ENCODE peak calls at places on chromosomes 6 and 20, in four cellular contexts. Q is cardiac fibroblast, N is GM12878, S is sigmoid colon. R is an unnamed sample.

GRCh38 chr6:6591778-6592388 is 3.4 kb downstream of the LY86 start:
- DNase-seq in N (peak; percentile 77), Q (no peak), S (no peak), R (no peak)

GRCh38 chr6:98641929-98642328 is 192.4 kb upstream of the POU3F2 start:
- DNase-seq in S (no peak), Q (no peak), N (no peak), R (no peak)

GRCh38 chr6:129104131-129104530 is 221.2 kb downstream of the LAMA2 start:
- DNase-seq in S (no peak), Q (peak; percentile 92), N (no peak), R (peak; percentile 45)

GRCh38 chr6:144278659-144279314 is 6.3 kb upstream of the UTRN start:
- DNase-seq in S (no peak), Q (no peak), N (no peak), R (no peak)

GRCh38 chr20:1823421-1823892 is 71.8 kb upstream of the SIRPA start:
- DNase-seq in Q (no peak), S (peak; percentile 35), N (no peak), R (no peak)

GRCh38 chr6:113719056-113719455 is 138.1 kb upstream of the MARCKS start:
- DNase-seq in S (no peak), Q (peak; percentile 53), N (no peak), R (no peak)

GRCh38 chr20:2118783-2119182 is 17.2 kb downstream of the STK35 start:
- DNase-seq in N (peak; percentile 20), Q (peak; percentile 43), S (no peak), R (no peak)

GRCh38 chr6:152338335-152339125 is 298.6 kb downstream of the SYNE1 start:
- DNase-seq in S (peak; percentile 75), N (no peak), Q (peak; percentile 59), R (no peak)

GRCh38 chr20:48940170-48940569 is 18.7 kb downstream of the ARFGEF2 start:
- DNase-seq in N (no peak), S (no peak), Q (no peak), R (no peak)

GRCh38 chr6:145540741-145541140 is 194.6 kb downstream of the EPM2A start:
- DNase-seq in S (no peak), N (no peak), Q (no peak), R (no peak)

GRCh38 chr6:31979238-31979898 is 2.5 kb upstream of the C4A start:
- DNase-seq in N (no peak), Q (no peak), S (peak; percentile 46), R (no peak)

GRCh38 chr6:8027965-8028651 is 36.1 kb downstream of the BLOC1S5 start:
- DNase-seq in N (no peak), S (no peak), Q (peak; percentile 70), R (no peak)

GRCh38 chr6:141261016-141261671 is 871.6 kb upstream of the GJE1 start:
- DNase-seq in N (no peak), Q (no peak), S (no peak), R (no peak)

GRCh38 chr6:7467007-7467897 is 74.2 kb upstream of the DSP start:
- DNase-seq in S (no peak), N (no peak), Q (no peak), R (peak; percentile 43)

GRCh38 chr6:116975600-116975999 is 98.6 kb downstream of the RFX6 start:
- DNase-seq in N (no peak), S (no peak), Q (peak; percentile 49), R (no peak)

GRCh38 chr6:165634486-165634885 is 28.6 kb downstream of the PDE10A start:
- DNase-seq in Q (no peak), N (no peak), S (no peak), R (no peak)

GRCh38 chr6:147820520-147820919 is 312.0 kb downstream of the SAMD5 start:
- DNase-seq in Q (no peak), S (no peak), N (no peak), R (no peak)

GRCh38 chr6:30150671-30151395 is 10.2 kb downstream of the TRIM10 start:
- DNase-seq in Q (no peak), N (no peak), S (no peak), R (no peak)

GRCh38 chr20:64146936-64147451 is 17.3 kb upstream of the MYT1 start:
- DNase-seq in N (no peak), Q (no peak), S (peak; percentile 42), R (no peak)

GRCh38 chr20:62447143-62447869 is 20.0 kb upstream of the RBBP8NL start:
- DNase-seq in Q (no peak), S (no peak), N (no peak), R (no peak)

GRCh38 chr6:40807484-40807883 is 220.3 kb upstream of the LRFN2 start:
- DNase-seq in Q (no peak), S (no peak), N (no peak), R (no peak)

GRCh38 chr6:44051516-44051915 is 75.7 kb downstream of the MRPL14 start:
- DNase-seq in S (no peak), Q (peak; percentile 74), N (no peak), R (peak; percentile 62)

GRCh38 chr6:19616022-19616421 is 221.1 kb upstream of the ID4 start:
- DNase-seq in N (no peak), Q (no peak), S (no peak), R (no peak)

GRCh38 chr20:62590301-62591121 is 51.8 kb upstream of the SLCO4A1 start:
- DNase-seq in S (no peak), Q (peak; percentile 83), N (no peak), R (peak; percentile 34)

GRCh38 chr6:34897708-34898107 is 8.7 kb downstream of the ANKS1A start:
- DNase-seq in N (no peak), S (no peak), Q (no peak), R (no peak)

GRCh38 chr6:15358579-15359327 is 112.9 kb downstream of the JARID2 start:
- DNase-seq in Q (no peak), N (peak; percentile 75), S (no peak), R (no peak)

GRCh38 chr20:4795394-4795793 is 73.7 kb downstream of the PRND start:
- DNase-seq in S (no peak), Q (peak; percentile 83), N (no peak), R (peak; percentile 37)

GRCh38 chr6:106613590-106613989 is 15.7 kb downstream of the RTN4IP1 start:
- DNase-seq in N (no peak), S (no peak), Q (no peak), R (no peak)

GRCh38 chr6:30935018-30935417 is 3.0 kb upstream of the SFTA2 start:
- DNase-seq in Q (peak; percentile 28), N (no peak), S (no peak), R (no peak)

GRCh38 chr20:23127506-23128279 is 41.6 kb upstream of the CD93 start:
- DNase-seq in N (no peak), Q (no peak), S (peak; percentile 53), R (no peak)

GRCh38 chr20:14820771-14821170 is 483.4 kb upstream of the FLRT3 start:
- DNase-seq in N (no peak), Q (no peak), S (no peak), R (peak; percentile 100)

GRCh38 chr20:20711413-20711812 is 1.0 kb downstream of the RALGAPA2 start:
- DNase-seq in S (no peak), N (no peak), Q (no peak), R (no peak)

GRCh38 chr6:84065718-84066290 is 32.2 kb downstream of the MRAP2 start:
- DNase-seq in S (no peak), N (no peak), Q (peak; percentile 76), R (no peak)

GRCh38 chr6:142568857-142569597 is 267.2 kb downstream of the ADGRG6 start:
- DNase-seq in N (no peak), Q (peak; percentile 54), S (no peak), R (peak; percentile 62)

GRCh38 chr20:47353697-47354387 is 2.7 kb downstream of the ZMYND8 start:
- DNase-seq in S (no peak), N (no peak), Q (no peak), R (no peak)

GRCh38 chr6:148445116-148445515 is 102.5 kb downstream of the SASH1 start:
- DNase-seq in S (no peak), N (no peak), Q (no peak), R (no peak)

GRCh38 chr6:20640181-20640580 is 105.9 kb downstream of the CDKAL1 start:
- DNase-seq in Q (no peak), N (no peak), S (no peak), R (no peak)

GRCh38 chr6:34308483-34308882 is 59.7 kb upstream of the SMIM29 start:
- DNase-seq in S (no peak), N (no peak), Q (no peak), R (no peak)

GRCh38 chr6:167827588-167828324 is 1.0 kb downstream of the AFDN start:
- DNase-seq in Q (peak; percentile 53), S (peak; percentile 78), N (no peak), R (no peak)

GRCh38 chr6:97068211-97068610 is 143.7 kb downstream of the KLHL32 start:
- DNase-seq in N (no peak), Q (peak; percentile 65), S (no peak), R (no peak)
- TF ChIP-seq CTCF in N (no peak), Q (peak; percentile 46), S (peak; percentile 16), R (peak; percentile 56)

GRCh38 chr6:139251377-139252017 is 40.3 kb downstream of the TXLNB start:
- DNase-seq in S (no peak), Q (no peak), N (no peak), R (no peak)
- H3K4me3 ChIP-seq in S (no peak overlapping the region), Q (no peak overlapping the region), N (no peak overlapping the region), R (no peak overlapping the region)

DNA sequence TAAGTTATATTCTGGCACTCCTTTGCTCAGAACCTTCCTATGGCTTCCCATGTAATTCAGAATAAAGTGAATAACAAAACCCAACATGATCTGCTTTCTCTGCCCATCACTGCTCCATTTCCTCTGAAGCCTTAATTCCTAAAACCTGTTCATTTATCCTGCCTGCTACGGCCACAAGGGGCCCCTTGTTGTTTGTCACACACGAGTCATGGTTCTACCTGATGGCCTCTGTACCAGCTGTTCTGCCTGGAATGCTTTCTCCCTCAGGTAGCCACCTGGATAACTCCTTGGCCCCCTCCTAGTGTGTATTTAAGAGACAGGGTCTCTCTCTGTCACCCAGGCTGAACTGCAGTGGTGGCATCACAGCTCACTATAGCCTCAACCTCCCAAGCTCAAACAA is 26.8 kb downstream of the ERGIC3 start:
- DNase-seq in N (no peak), Q (no peak), S (no peak), R (no peak)
- TF ChIP-seq CTCF in N (peak; percentile 37), Q (peak; percentile 25), S (no peak), R (peak; percentile 29)

DNA sequence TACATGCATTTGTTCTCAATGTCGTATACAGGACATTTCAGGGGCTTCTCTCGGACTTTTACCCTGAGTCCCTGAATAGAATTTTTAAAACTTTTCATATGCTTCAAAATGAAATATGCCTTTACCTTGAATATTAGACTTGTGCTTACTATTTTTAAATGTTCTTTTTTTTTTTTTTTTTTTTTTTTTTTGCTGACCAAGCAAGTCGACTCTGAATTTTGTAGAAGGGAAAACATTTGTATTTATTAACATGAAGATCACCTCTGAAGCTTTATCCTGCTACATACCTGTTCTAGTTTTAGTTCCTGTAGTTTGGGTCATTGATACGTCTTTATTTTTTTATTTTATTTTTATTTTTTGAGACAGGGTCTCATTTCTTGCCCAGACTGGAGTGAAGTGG is 39.7 kb upstream of the SAYSD1 start:
- DNase-seq in S (no peak), Q (no peak), N (no peak), R (no peak)
- H3K4me3 ChIP-seq in S (no peak overlapping the region), Q (no peak overlapping the region), N (no peak overlapping the region), R (no peak overlapping the region)